ENCODE peak calls at places on chromosomes 3 and 15, in five cellular contexts. J is AG04449, Z is psoas muscle, L is cardiac fibroblast, A is lower lobe of right lung. B is an unnamed sample.

GRCh38 chr3:23948761-23949160 is 3.7 kb downstream of the NR1D2 start:
- DNase-seq in L (peak), A (no peak), J (no peak), Z (no peak), B (no peak)

GRCh38 chr3:171775943-171776342 is 34.3 kb downstream of the PLD1 start:
- DNase-seq in Z (no peak), A (no peak), L (no peak), J (no peak), B (no peak)

GRCh38 chr15:101267320-101268104 is 9.8 kb downstream of the SELENOS start:
- DNase-seq in A (no peak), Z (peak), J (peak), L (peak), B (peak)

GRCh38 chr3:38348903-38349302 is 2.3 kb downstream of the XYLB start:
- DNase-seq in A (no peak), Z (no peak), L (peak), J (peak), B (peak)

GRCh38 chr3:187973977-187974856 is 179.7 kb upstream of the LPP start:
- DNase-seq in A (no peak), Z (no peak), L (no peak), J (no peak), B (no peak)

GRCh38 chr3:106401666-106402319 is 533.0 kb upstream of the CBLB start:
- DNase-seq in L (peak), Z (no peak), J (no peak), A (no peak), B (peak)

GRCh38 chr3:180980612-180981011 is 8.9 kb downstream of the DNAJC19 start:
- DNase-seq in J (peak), Z (no peak), L (peak), A (no peak), B (peak)

GRCh38 chr3:156456771-156457224 is 98.1 kb downstream of the SSR3 start:
- DNase-seq in Z (no peak), L (no peak), A (no peak), J (no peak), B (no peak)

GRCh38 chr3:46208167-46208704 is at the start of gene CCR1:
- DNase-seq in A (peak), Z (peak), L (peak), J (no peak), B (peak)

GRCh38 chr3:195059006-195059350 is 212.0 kb downstream of the XXYLT1 start:
- DNase-seq in L (no peak), J (no peak), A (no peak), Z (no peak), B (no peak)

GRCh38 chr3:38479431-38480092 is 16.6 kb upstream of the EXOG start:
- DNase-seq in J (no peak), A (peak), Z (peak), L (peak), B (peak)

GRCh38 chr3:143002083-143002712 is 828 bp downstream of the U2SURP start:
- DNase-seq in L (peak), Z (no peak), J (no peak), A (no peak), B (peak)

GRCh38 chr3:154122096-154122911 is 1.1 kb downstream of the ARHGEF26 start:
- DNase-seq in A (peak), L (no peak), Z (peak), J (no peak), B (no peak)

GRCh38 chr15:69377137-69377536 is 37.0 kb upstream of the KIF23 start:
- DNase-seq in A (no peak), Z (no peak), L (no peak), J (no peak), B (no peak)

GRCh38 chr3:194285859-194286197 is 65.3 kb downstream of the CPN2 start:
- DNase-seq in L (peak), J (no peak), Z (no peak), A (no peak), B (no peak)

GRCh38 chr15:50909044-50909342 is 510 bp downstream of the AP4E1 start:
- DNase-seq in J (no peak), A (no peak), Z (no peak), L (no peak), B (peak)

GRCh38 chr15:31484369-31484951 is 157.8 kb downstream of the KLF13 start:
- DNase-seq in L (no peak), A (no peak), J (no peak), Z (no peak), B (no peak)

GRCh38 chr3:150495563-150496168 is 50.6 kb downstream of the SERP1 start:
- DNase-seq in A (no peak), Z (no peak), L (peak), J (peak), B (peak)

GRCh38 chr15:82414536-82415191 is 15.0 kb upstream of the GOLGA6L9 start:
- DNase-seq in Z (no peak), J (no peak), A (no peak), L (peak), B (peak)
- TF ChIP-seq CTCF in Z (no peak), J (no peak), A (no peak), L (no peak), B (no peak)

GRCh38 chr3:72082121-72082715 is 297.3 kb upstream of the PROK2 start:
- DNase-seq in A (peak), L (peak), Z (no peak), J (no peak), B (peak)

GRCh38 chr3:72080800-72081199 is 295.9 kb upstream of the PROK2 start:
- DNase-seq in Z (no peak), L (no peak), A (no peak), J (no peak), B (no peak)

GRCh38 chr3:72081456-72081855 is 296.5 kb upstream of the PROK2 start:
- DNase-seq in J (no peak), L (no peak), Z (no peak), A (no peak), B (no peak)

GRCh38 chr3:72085036-72085435 is 300.1 kb upstream of the PROK2 start:
- DNase-seq in Z (no peak), A (no peak), J (no peak), L (no peak), B (no peak)

GRCh38 chr3:72082776-72083477 is 298.0 kb upstream of the PROK2 start:
- DNase-seq in Z (no peak), J (no peak), A (no peak), L (no peak), B (no peak)
- H3K4me3 ChIP-seq in Z (no peak), J (no peak), A (no peak), L (no peak), B (no peak)

GRCh38 chr3:43161684-43162512 is 56.0 kb upstream of the POMGNT2 start:
- DNase-seq in L (peak), J (peak), A (no peak), Z (no peak), B (peak)
- TF ChIP-seq CTCF in L (peak), J (peak), A (peak), Z (peak), B (peak)

GRCh38 chr3:129837057-129837631 is 56.4 kb downstream of the TMCC1 start:
- DNase-seq in Z (no peak), A (no peak), L (no peak), J (no peak), B (peak)

GRCh38 chr3:129834580-129834979 is 58.9 kb downstream of the TMCC1 start:
- DNase-seq in A (no peak), J (no peak), Z (no peak), L (peak), B (peak)

GRCh38 chr3:129836381-129837056 is 57.0 kb downstream of the TMCC1 start:
- DNase-seq in Z (no peak), A (no peak), L (no peak), J (no peak), B (peak)

GRCh38 chr3:129840707-129841360 is 52.7 kb downstream of the TMCC1 start:
- DNase-seq in Z (no peak), J (no peak), L (no peak), A (no peak), B (no peak)

DNA sequence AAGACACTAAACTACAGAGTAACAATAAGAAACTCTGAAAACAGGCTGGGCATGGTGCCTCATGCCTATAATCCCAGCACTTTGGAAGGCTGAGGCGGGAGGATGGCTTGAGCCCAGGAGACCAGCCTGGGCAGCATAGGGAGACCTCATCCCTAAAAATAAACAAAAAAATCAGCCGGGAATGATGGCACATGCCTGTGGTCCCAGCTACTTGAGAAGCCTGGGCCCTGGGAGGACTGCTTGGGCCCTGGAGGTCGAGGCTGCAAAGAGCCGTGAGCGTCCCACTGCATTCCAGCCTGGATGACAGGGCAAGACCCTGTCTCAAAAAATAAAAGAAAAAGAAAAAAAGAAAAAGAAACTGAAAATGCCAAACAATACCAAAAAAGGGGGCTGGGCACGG is 55.4 kb downstream of the TMCC1 start:
- DNase-seq in Z (no peak), J (no peak), L (no peak), A (no peak), B (no peak)
- H3K4me3 ChIP-seq in Z (peak), J (no peak), L (no peak), A (no peak), B (no peak)

GRCh38 chr3:9762871-9763270 is 6.9 kb downstream of the CAMK1 start:
- DNase-seq in J (no peak), L (no peak), Z (no peak), A (no peak), B (no peak)

GRCh38 chr3:9767418-9767817 is 2.3 kb downstream of the CAMK1 start:
- DNase-seq in A (peak), L (no peak), J (no peak), Z (no peak), B (no peak)

GRCh38 chr3:9768376-9768775 is 1.4 kb downstream of the CAMK1 start:
- DNase-seq in L (no peak), J (no peak), A (no peak), Z (no peak), B (no peak)

GRCh38 chr3:9769012-9769411 is 735 bp downstream of the CAMK1 start:
- DNase-seq in J (no peak), L (no peak), Z (no peak), A (no peak), B (no peak)

DNA sequence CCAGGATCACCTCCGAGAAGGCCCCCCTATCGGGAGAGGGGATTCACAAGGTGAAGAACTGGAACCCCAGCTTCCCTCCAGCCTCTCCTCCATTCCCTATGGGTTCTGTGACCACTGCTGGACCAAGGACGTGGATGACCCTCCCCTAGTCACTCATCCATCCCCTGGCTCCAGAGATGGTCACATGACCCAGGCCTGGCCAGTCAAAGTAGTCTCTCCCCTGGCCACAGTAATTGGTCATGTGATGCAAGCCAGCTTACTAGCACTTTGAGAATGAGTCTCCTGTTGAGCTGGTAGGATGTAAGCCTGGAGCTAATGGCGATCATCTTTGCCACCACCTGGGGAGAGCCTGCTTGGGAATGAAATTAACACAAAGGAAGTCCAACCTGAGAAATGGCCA is 3.9 kb downstream of the CAMK1 start:
- DNase-seq in A (no peak), Z (no peak), J (no peak), L (no peak), B (no peak)
- TF ChIP-seq CTCF in A (no peak), Z (no peak), J (no peak), L (no peak), B (no peak)

DNA sequence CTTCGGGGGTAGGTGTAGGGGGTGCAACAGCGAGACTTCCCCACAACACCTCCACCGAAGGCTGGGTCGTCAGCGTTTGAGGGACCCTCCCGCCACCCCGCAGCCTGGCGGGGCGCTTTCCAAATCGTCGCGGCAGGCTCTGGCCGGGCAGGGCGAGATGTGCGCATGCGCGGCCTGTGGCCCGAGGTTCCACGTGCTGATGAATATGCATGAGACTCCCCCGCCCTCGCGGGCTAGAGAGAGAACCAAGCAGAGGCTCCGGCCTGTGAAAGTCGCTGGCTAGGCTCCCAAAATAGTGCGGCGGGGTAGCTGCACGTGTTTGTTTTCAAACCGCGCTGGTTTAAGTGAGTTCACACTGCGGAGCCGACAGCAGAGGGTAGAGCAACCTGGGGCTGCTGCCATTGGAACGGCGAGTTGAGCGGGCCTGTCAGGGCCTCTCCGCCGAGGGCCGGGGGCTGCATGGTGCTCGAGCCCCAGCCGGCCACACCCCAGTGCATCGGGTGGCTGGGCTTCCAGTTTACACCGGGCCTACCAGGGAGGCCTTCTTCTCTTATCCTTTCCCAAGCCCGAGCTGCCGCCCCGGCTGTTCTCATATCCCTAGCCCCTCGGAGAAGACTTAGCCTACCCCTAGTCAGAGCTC is 10.0 kb downstream of the ZIC1 start:
- DNase-seq in Z (peak), L (no peak), J (no peak), A (no peak), B (no peak)
- H3K4me3 ChIP-seq in Z (peak), L (no peak), J (peak), A (peak), B (peak)